ENCODE peak calls at places on chromosomes 12 and 14, in seven cellular contexts. V, Q, C, B, L, T and D are unnamed samples.

GRCh38 chr12:130335517-130336392 is 1.9 kb upstream of the PIWIL1 start:
- DNase-seq in B (no peak), T (no peak), Q (peak), V (no peak), L (no peak), C (no peak), D (no peak)

GRCh38 chr12:41286426-41286825 is 98.3 kb downstream of the PDZRN4 start:
- DNase-seq in V (no peak), C (no peak), L (no peak), Q (no peak), B (no peak), T (no peak), D (no peak)

GRCh38 chr14:85533821-85534271 is 3.9 kb downstream of the FLRT2 start:
- DNase-seq in T (no peak), Q (peak), C (peak), V (peak), L (peak), B (no peak), D (peak)

GRCh38 chr12:52651726-52652261 is at the start of gene KRT2:
- DNase-seq in L (no peak), T (no peak), B (no peak), C (no peak), Q (no peak), V (no peak), D (no peak)

GRCh38 chr12:55470088-55470830 is at the start of gene OR6C70:
- DNase-seq in T (no peak), Q (no peak), B (no peak), L (no peak), V (no peak), C (no peak), D (no peak)

GRCh38 chr12:52127683-52128450 is 48.4 kb downstream of the SMIM41 start:
- DNase-seq in T (no peak), B (no peak), Q (no peak), V (no peak), C (no peak), L (no peak), D (no peak)

GRCh38 chr14:68987653-68988036 is 8.5 kb upstream of the ACTN1 start:
- DNase-seq in T (no peak), B (no peak), Q (no peak), L (no peak), C (no peak), V (no peak), D (no peak)

GRCh38 chr12:108729612-108730336 is 1.5 kb downstream of the CORO1C start:
- DNase-seq in Q (no peak), B (no peak), V (no peak), T (no peak), C (no peak), L (no peak), D (no peak)

GRCh38 chr12:91074068-91074819 is 16.4 kb upstream of the KERA start:
- DNase-seq in V (no peak), L (no peak), T (no peak), Q (no peak), C (no peak), B (no peak), D (no peak)

GRCh38 chr14:57086271-57087162 is 182.2 kb downstream of the EXOC5 start:
- DNase-seq in B (no peak), T (no peak), L (no peak), V (no peak), C (no peak), Q (no peak), D (no peak)

GRCh38 chr12:91704446-91704845 is 441.2 kb downstream of the BTG1 start:
- DNase-seq in C (no peak), B (no peak), L (no peak), T (no peak), V (no peak), Q (no peak), D (no peak)

GRCh38 chr12:34305176-34305575 is 282.9 kb downstream of the ALG10 start:
- DNase-seq in Q (no peak), V (no peak), L (no peak), T (no peak), C (no peak), B (no peak), D (no peak)

GRCh38 chr12:52953181-52953841 is 4.4 kb downstream of the KRT18 start:
- DNase-seq in Q (no peak), C (no peak), B (no peak), V (no peak), L (no peak), T (no peak), D (no peak)

GRCh38 chr14:92958373-92959188 is 35.6 kb downstream of the CHGA start:
- DNase-seq in L (no peak), Q (no peak), T (no peak), V (peak), B (no peak), C (no peak), D (no peak)

GRCh38 chr12:111818340-111818739 is 23.7 kb upstream of the MAPKAPK5 start:
- DNase-seq in V (no peak), L (no peak), C (no peak), T (peak), B (no peak), Q (no peak), D (no peak)

GRCh38 chr12:6752181-6752930 is 585 bp downstream of the MLF2 start:
- DNase-seq in B (no peak), Q (peak), C (no peak), T (peak), V (peak), L (no peak), D (peak)

GRCh38 chr12:75852143-75852542 is 179.4 kb downstream of the PHLDA1 start:
- DNase-seq in C (no peak), V (no peak), Q (no peak), L (no peak), T (no peak), B (no peak), D (no peak)

GRCh38 chr14:100586153-100586519 is 1.1 kb downstream of the BEGAIN start:
- DNase-seq in B (no peak), Q (no peak), T (no peak), V (peak), L (no peak), C (no peak), D (peak)

GRCh38 chr12:15928870-15929571 is 17.9 kb downstream of the DERA start:
- DNase-seq in L (no peak), T (no peak), V (no peak), Q (no peak), B (no peak), C (no peak), D (peak)

GRCh38 chr12:116459011-116459410 is 100.2 kb upstream of the MAP1LC3B2 start:
- DNase-seq in B (peak), C (no peak), L (no peak), V (no peak), T (no peak), Q (no peak), D (no peak)

GRCh38 chr14:74649673-74650072 is 37.6 kb upstream of the LTBP2 start:
- DNase-seq in Q (no peak), C (no peak), T (no peak), L (no peak), B (no peak), V (no peak), D (no peak)

GRCh38 chr14:71452535-71452934 is 479.7 kb upstream of the RGS6 start:
- DNase-seq in B (no peak), Q (no peak), L (no peak), V (no peak), C (no peak), T (no peak), D (no peak)

GRCh38 chr14:97432586-97432985 is 635.4 kb downstream of the VRK1 start:
- DNase-seq in V (no peak), C (no peak), L (no peak), Q (no peak), B (no peak), T (no peak), D (no peak)

GRCh38 chr12:124592050-124592449 is 24.6 kb upstream of the NCOR2 start:
- DNase-seq in L (no peak), C (no peak), V (no peak), T (peak), B (no peak), Q (no peak), D (no peak)

GRCh38 chr12:11757531-11757930 is 108.1 kb downstream of the ETV6 start:
- DNase-seq in L (no peak), C (no peak), B (no peak), Q (no peak), T (no peak), V (no peak), D (no peak)

GRCh38 chr12:39613525-39613924 is 6.1 kb downstream of the ABCD2 start:
- DNase-seq in T (no peak), Q (no peak), L (no peak), V (no peak), C (no peak), B (no peak), D (no peak)

GRCh38 chr14:91315844-91316267 is 71.4 kb upstream of the GPR68 start:
- DNase-seq in T (no peak), L (no peak), V (no peak), C (no peak), Q (no peak), B (peak), D (no peak)

GRCh38 chr12:56449622-56449984 is 377 bp upstream of the TIMELESS start:
- DNase-seq in Q (no peak), T (no peak), C (no peak), L (no peak), B (no peak), V (no peak), D (no peak)

GRCh38 chr14:71338153-71338552 is 430.9 kb downstream of the PCNX1 start:
- DNase-seq in C (no peak), T (no peak), B (no peak), L (no peak), Q (no peak), V (no peak), D (no peak)

GRCh38 chr12:10189653-10190052 is 10.8 kb downstream of the TMEM52B start:
- DNase-seq in L (no peak), Q (no peak), C (no peak), B (no peak), V (peak), T (no peak), D (peak)

GRCh38 chr12:94435511-94435927 is 24.1 kb downstream of the CEP83 start:
- DNase-seq in V (no peak), C (no peak), Q (no peak), B (no peak), L (no peak), T (no peak), D (no peak)

GRCh38 chr12:52783563-52784316 is 6.6 kb upstream of the KRT76 start:
- DNase-seq in B (no peak), V (no peak), L (no peak), T (no peak), C (no peak), Q (no peak), D (no peak)

GRCh38 chr12:44875417-44875953 is 630 bp downstream of the NELL2 start:
- DNase-seq in B (peak), T (no peak), V (peak), Q (peak), C (no peak), L (no peak), D (peak)

GRCh38 chr14:62914025-62914424 is 131.2 kb downstream of the KCNH5 start:
- DNase-seq in Q (no peak), L (no peak), V (no peak), T (no peak), B (no peak), C (no peak), D (no peak)

GRCh38 chr12:100267603-100268281 is 765 bp downstream of the SCYL2 start:
- DNase-seq in L (no peak), T (peak), B (no peak), Q (no peak), V (no peak), C (peak), D (peak)

GRCh38 chr14:61154606-61155005 is 126.5 kb downstream of the TMEM30B start:
- DNase-seq in T (no peak), Q (no peak), L (no peak), V (no peak), C (no peak), B (no peak), D (no peak)

GRCh38 chr12:106223485-106224391 is 24.1 kb downstream of the CKAP4 start:
- DNase-seq in T (peak), L (no peak), Q (peak), B (no peak), C (no peak), V (peak), D (peak)

GRCh38 chr14:95697764-95698163 is 11.5 kb downstream of the TCL1B start:
- DNase-seq in C (no peak), Q (no peak), T (no peak), B (no peak), L (no peak), V (no peak), D (no peak)
- TF ChIP-seq CTCF in C (no peak), Q (no peak), T (no peak), B (no peak), L (no peak), V (no peak), D (no peak)

DNA sequence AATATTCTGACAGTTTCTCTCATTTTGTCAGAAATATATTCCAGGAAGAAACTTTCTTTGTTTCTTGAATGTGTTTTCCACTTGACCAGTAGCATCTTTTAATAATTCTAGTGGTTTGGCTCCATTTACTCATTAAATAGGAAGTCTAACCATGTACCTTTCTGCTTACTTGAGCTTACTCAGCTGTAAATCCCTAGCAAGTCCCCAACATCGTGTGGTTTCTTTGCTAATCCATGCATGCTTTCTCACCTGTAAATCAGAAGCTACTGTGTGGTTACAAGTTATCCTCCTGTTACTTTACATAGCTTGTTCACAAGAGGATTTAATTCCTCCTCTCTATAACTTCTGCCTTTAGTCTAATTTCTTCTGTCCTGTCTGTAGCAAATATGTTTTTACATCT is 227.7 kb downstream of the FSCB start:
- DNase-seq in L (no peak), C (no peak), V (no peak), T (no peak), Q (no peak), B (no peak), D (no peak)
- TF ChIP-seq CTCF in L (no peak), C (no peak), V (no peak), T (no peak), Q (no peak), B (no peak), D (no peak)

DNA sequence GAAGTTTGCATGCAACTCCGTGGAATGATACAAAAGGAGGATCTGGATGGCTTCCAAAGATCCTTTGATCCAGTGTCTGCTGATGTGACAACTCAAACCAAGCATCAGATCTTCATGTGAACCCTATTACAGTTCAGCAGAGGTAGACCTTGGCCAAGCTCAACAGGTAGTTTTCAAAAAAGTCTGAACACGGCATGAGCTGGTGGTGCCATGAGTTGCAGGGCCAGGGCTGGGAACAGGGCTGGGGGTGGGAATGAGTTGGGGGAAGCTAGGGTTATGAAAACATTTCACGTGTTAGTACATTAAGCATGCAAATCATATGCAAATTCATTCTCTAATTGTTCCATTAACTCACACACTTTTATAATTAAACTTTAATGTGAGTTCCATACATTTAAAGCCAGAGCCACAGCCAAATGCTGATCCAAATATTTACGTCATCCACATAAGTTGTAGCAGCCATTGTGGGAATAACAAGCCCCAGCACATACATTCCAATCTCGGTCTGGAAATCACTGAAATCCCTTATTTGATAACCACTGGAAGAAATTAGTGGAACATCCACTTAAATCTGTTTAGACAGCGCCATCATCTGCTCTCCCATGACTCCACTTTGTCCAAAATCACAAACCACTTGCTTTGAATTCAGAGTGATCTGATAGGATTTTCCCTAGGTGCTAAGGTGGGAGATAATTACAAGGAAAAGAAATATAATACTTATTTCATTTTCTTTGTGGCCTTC is 158.5 kb downstream of the APAF1 start:
- DNase-seq in B (no peak), L (no peak), T (no peak), Q (no peak), C (no peak), V (no peak), D (no peak)
- TF ChIP-seq CTCF in B (no peak), L (no peak), T (no peak), Q (no peak), C (no peak), V (no peak), D (no peak)

DNA sequence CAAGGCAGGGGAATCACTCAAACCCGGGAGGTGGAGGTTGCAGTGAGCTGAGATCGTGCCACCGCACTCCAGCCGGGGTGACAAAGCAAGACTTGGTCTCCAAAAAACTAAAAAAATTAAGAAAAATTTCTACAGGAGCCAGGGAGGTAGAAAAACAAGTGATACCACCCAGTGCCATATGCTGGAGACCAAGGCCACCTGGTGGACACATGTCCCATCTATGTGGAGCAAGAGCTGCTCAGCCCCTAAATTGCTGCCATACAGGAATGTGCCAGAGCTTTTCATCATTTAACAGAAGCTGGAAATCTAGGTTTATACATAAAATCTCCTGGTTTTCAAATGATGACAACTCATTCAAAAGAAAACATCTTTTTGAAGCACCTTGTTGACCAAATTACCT is 61.4 kb upstream of the ELK3 start:
- DNase-seq in Q (no peak), T (no peak), L (no peak), V (no peak), C (no peak), B (no peak), D (no peak)
- TF ChIP-seq CTCF in Q (no peak), T (no peak), L (peak), V (no peak), C (no peak), B (peak), D (peak)

GRCh38 chr12:30835216-30835615 is 80.5 kb upstream of the CAPRIN2 start:
- DNase-seq in Q (no peak), V (no peak), B (no peak), L (no peak), C (no peak), T (no peak), D (no peak)

GRCh38 chr12:30836656-30837445 is 82.1 kb upstream of the CAPRIN2 start:
- DNase-seq in V (no peak), B (no peak), T (no peak), L (no peak), C (no peak), Q (no peak), D (no peak)

GRCh38 chr12:30839643-30840190 is 85.0 kb upstream of the CAPRIN2 start:
- DNase-seq in C (no peak), B (no peak), L (no peak), T (no peak), V (no peak), Q (no peak), D (no peak)

GRCh38 chr12:30840715-30841114 is 85.8 kb upstream of the TSPAN11 start:
- DNase-seq in B (no peak), V (no peak), Q (no peak), L (no peak), T (no peak), C (no peak), D (no peak)

GRCh38 chr12:30837595-30837994 is 82.8 kb upstream of the CAPRIN2 start:
- DNase-seq in T (no peak), B (no peak), L (no peak), Q (no peak), V (no peak), C (no peak), D (no peak)
- TF ChIP-seq CTCF in T (no peak), B (peak), L (no peak), Q (no peak), V (no peak), C (no peak), D (no peak)

GRCh38 chr14:22070119-22070982 is 396.7 kb upstream of the OR4E1 start:
- DNase-seq in B (no peak), C (no peak), T (peak), V (no peak), L (no peak), Q (peak), D (peak)
- TF ChIP-seq CTCF in B (no peak), C (no peak), T (no peak), V (no peak), L (no peak), Q (no peak), D (no peak)

DNA sequence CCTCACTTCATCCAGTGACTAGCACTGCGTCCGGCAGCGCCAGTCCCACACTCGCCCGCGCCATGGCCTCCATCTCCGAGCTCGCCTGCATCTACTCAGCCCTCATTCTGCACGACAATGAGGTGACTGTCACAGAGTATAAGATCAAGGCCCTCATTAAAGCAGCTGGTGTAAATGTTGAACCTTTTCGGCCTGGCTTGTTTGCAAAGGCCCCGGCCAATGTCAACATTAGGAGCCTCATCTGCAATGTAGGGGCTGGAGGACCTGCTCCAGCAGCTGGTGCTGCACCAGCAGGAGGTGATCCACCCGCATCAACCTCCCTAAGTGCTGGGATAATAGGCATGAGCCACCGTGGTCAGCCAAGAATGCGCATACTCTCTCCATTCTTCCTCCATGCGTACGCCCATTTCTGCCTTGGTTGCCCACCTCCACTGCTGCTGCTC is 59.9 kb downstream of the IRF2BPL start:
- DNase-seq in V (no peak), T (no peak), B (no peak), C (no peak), L (no peak), Q (no peak), D (no peak)
- TF ChIP-seq CTCF in V (no peak), T (no peak), B (no peak), C (no peak), L (no peak), Q (no peak), D (no peak)

GRCh38 chr12:2457215-2458112 is 337.3 kb upstream of the FKBP4 start:
- DNase-seq in L (peak), C (no peak), Q (no peak), V (no peak), T (no peak), B (no peak), D (no peak)
- TF ChIP-seq CTCF in L (no peak), C (no peak), Q (no peak), V (no peak), T (no peak), B (no peak), D (no peak)